ENCODE peak calls at places on chromosomes 11 and 22, in ten cellular contexts. N is HEK293T; O is activated naive CD4-positive, alpha-beta T cell treated with anti-CD3 and anti-CD28 coated beads for 36 hours; J is spleen; U is Daoy; F is H9; X is GM19239; Y is adrenal gland; G is right lobe of liver; W is lower leg skin. E is an unnamed sample.

GRCh38 chr11:75577198-75577597 is 15.1 kb downstream of the SERPINH1 start:
- DNase-seq in N (peak; percentile 79), O (peak; percentile 72), J (no peak), U (no peak), F (peak; percentile 56), X (no peak), Y (peak; percentile 88), G (no peak), W (no peak), E (peak; percentile 59)

GRCh38 chr11:74322667-74323066 is 11.2 kb upstream of the P4HA3 start:
- DNase-seq in N (no peak), O (no peak), J (no peak), U (no peak), F (no peak), X (no peak), Y (peak; percentile 65), G (no peak), W (no peak), E (no peak)

GRCh38 chr11:3139086-3139440 is 26.0 kb downstream of the OSBPL5 start:
- DNase-seq in N (no peak), O (no peak), J (peak; percentile 70), U (no peak), F (no peak), X (no peak), Y (no peak), G (no peak), W (no peak), E (no peak)

GRCh38 chr11:43951231-43951630 is 8.8 kb downstream of the C11orf96 start:
- DNase-seq in N (no peak), O (no peak), J (no peak), U (no peak), F (peak; percentile 12), X (no peak), Y (peak; percentile 47), G (no peak), W (peak; percentile 32), E (no peak)

GRCh38 chr11:84420261-84420660 is 1134.1 kb upstream of the CCDC90B start:
- DNase-seq in N (no peak), O (no peak), J (no peak), U (no peak), F (no peak), X (no peak), Y (no peak), G (no peak), W (no peak), E (no peak)

GRCh38 chr11:72116019-72116755 is 3.7 kb upstream of the ANAPC15 start:
- DNase-seq in N (no peak), O (no peak), J (no peak), U (no peak), F (no peak), X (no peak), Y (peak; percentile 25), G (no peak), W (no peak), E (no peak)

GRCh38 chr11:6992457-6993431 is 27.4 kb downstream of the ZNF214 start:
- DNase-seq in N (no peak), O (no peak), J (no peak), U (peak; percentile 30), F (no peak), X (no peak), Y (no peak), G (no peak), W (no peak), E (no peak)

GRCh38 chr11:43021466-43021865 is 290.3 kb upstream of the API5 start:
- DNase-seq in N (no peak), O (peak; percentile 6), J (no peak), U (no peak), F (peak; percentile 31), X (no peak), Y (no peak), G (no peak), W (no peak), E (no peak)

GRCh38 chr11:15993360-15993759 is 363.0 kb downstream of the SOX6 start:
- DNase-seq in N (no peak), O (no peak), J (no peak), U (no peak), F (no peak), X (no peak), Y (no peak), G (no peak), W (no peak), E (no peak)

GRCh38 chr22:39309881-39310714 is 9.3 kb downstream of the RPL3 start:
- DNase-seq in N (no peak), O (no peak), J (no peak), U (peak; percentile 65), F (no peak), X (no peak), Y (peak; percentile 70), G (no peak), W (no peak), E (no peak)

GRCh38 chr11:94028436-94028835 is 7.3 kb downstream of the HEPHL1 start:
- DNase-seq in N (no peak), O (no peak), J (no peak), U (peak; percentile 13), F (no peak), X (no peak), Y (no peak), G (no peak), W (no peak), E (no peak)

GRCh38 chr22:47593291-47593690 is 830.8 kb downstream of the TBC1D22A start:
- DNase-seq in N (no peak), O (no peak), J (no peak), U (no peak), F (no peak), X (no peak), Y (no peak), G (no peak), W (peak; percentile 78), E (no peak)

GRCh38 chr11:34656062-34656720 is 35.3 kb downstream of the EHF start:
- DNase-seq in N (no peak), O (no peak), J (no peak), U (no peak), F (no peak), X (no peak), Y (no peak), G (no peak), W (no peak), E (no peak)

GRCh38 chr22:27372969-27373670 is 428.4 kb downstream of the MN1 start:
- DNase-seq in N (no peak), O (no peak), J (no peak), U (no peak), F (peak; percentile 97), X (no peak), Y (no peak), G (peak; percentile 42), W (peak; percentile 79), E (no peak)

GRCh38 chr22:17672417-17672991 is 33.9 kb downstream of the BCL2L13 start:
- DNase-seq in N (no peak), O (no peak), J (no peak), U (no peak), F (no peak), X (no peak), Y (no peak), G (no peak), W (no peak), E (no peak)

GRCh38 chr22:30922151-30922611 is 46.4 kb downstream of the MORC2 start:
- DNase-seq in N (no peak), O (peak; percentile 81), J (peak; percentile 91), U (peak; percentile 76), F (no peak), X (peak; percentile 30), Y (peak; percentile 79), G (peak; percentile 69), W (peak; percentile 87), E (peak; percentile 21)

GRCh38 chr11:120302001-120302805 is 22.9 kb upstream of the TLCD5 start:
- DNase-seq in N (no peak), O (no peak), J (no peak), U (no peak), F (no peak), X (no peak), Y (no peak), G (peak; percentile 48), W (peak; percentile 94), E (no peak)

GRCh38 chr11:11313902-11314692 is 39.0 kb downstream of the CSNK2A3 start:
- DNase-seq in N (no peak), O (no peak), J (no peak), U (no peak), F (no peak), X (no peak), Y (peak; percentile 76), G (peak; percentile 42), W (no peak), E (no peak)

GRCh38 chr22:37462426-37462825 is 23.8 kb downstream of the MFNG start:
- DNase-seq in N (no peak), O (no peak), J (no peak), U (no peak), F (no peak), X (no peak), Y (no peak), G (no peak), W (no peak), E (no peak)

GRCh38 chr11:70742553-70743291 is 344.4 kb downstream of the CTTN start:
- DNase-seq in N (no peak), O (no peak), J (no peak), U (no peak), F (peak; percentile 91), X (no peak), Y (no peak), G (no peak), W (no peak), E (no peak)